ENCODE peak calls at places on chromosomes 2 and 18, in six cellular contexts. U is activated CD8-positive, alpha-beta T cell treated with anti-CD3 and anti-CD28 coated beads for 36 hours; A is Calu3; W is RWPE2; Z is cardiac muscle cell; G is choroid plexus epithelial cell. X is an unnamed sample.
A peak's percentile ranks its signal among the peaks of the same experiment; 100 is the strongest.

GRCh38 chr18:13982136-13982535 is 66.8 kb upstream of the MC2R start:
- DNase-seq in U (no peak), A (no peak), W (no peak), Z (no peak), G (no peak), X (no peak)

GRCh38 chr2:11023326-11024009 is 111.7 kb downstream of the KCNF1 start:
- DNase-seq in U (no peak), A (no peak), W (no peak), Z (no peak), G (no peak), X (no peak)

GRCh38 chr2:73899801-73900336 is 7.1 kb downstream of the ACTG2 start:
- DNase-seq in U (no peak), A (no peak), W (no peak), Z (no peak), G (no peak), X (no peak)

GRCh38 chr2:109531221-109531620 is 82.5 kb downstream of the SEPTIN10 start:
- DNase-seq in U (no peak), A (no peak), W (no peak), Z (peak; percentile 19), G (no peak), X (no peak)

GRCh38 chr2:232633413-232634318 is at the start of gene EFHD1:
- DNase-seq in U (peak; percentile 65), A (peak; percentile 59), W (no peak), Z (peak; percentile 64), G (peak; percentile 34), X (peak; percentile 98)

GRCh38 chr2:106120432-106120831 is 73.7 kb downstream of the UXS1 start:
- DNase-seq in U (no peak), A (no peak), W (no peak), Z (no peak), G (no peak), X (no peak)

GRCh38 chr18:80247403-80247916 is at the start of gene PARD6G:
- DNase-seq in U (peak; percentile 69), A (peak; percentile 59), W (peak; percentile 83), Z (peak; percentile 80), G (peak; percentile 74), X (no peak)

GRCh38 chr2:208552943-208553342 is 146.4 kb downstream of the PTH2R start:
- DNase-seq in U (no peak), A (no peak), W (no peak), Z (no peak), G (no peak), X (no peak)

GRCh38 chr2:64052468-64053241 is 33.4 kb upstream of the VPS54 start:
- DNase-seq in U (no peak), A (no peak), W (no peak), Z (peak; percentile 38), G (peak; percentile 15), X (no peak)

GRCh38 chr18:46877329-46877987 is 39.8 kb downstream of the PIAS2 start:
- DNase-seq in U (no peak), A (no peak), W (no peak), Z (no peak), G (no peak), X (no peak)

GRCh38 chr2:45264227-45265225 is 255.3 kb upstream of the SIX2 start:
- DNase-seq in U (peak; percentile 20), A (no peak), W (no peak), Z (no peak), G (peak; percentile 34), X (no peak)

GRCh38 chr18:69447886-69448285 is 47.2 kb downstream of the DOK6 start:
- DNase-seq in U (no peak), A (no peak), W (no peak), Z (no peak), G (no peak), X (no peak)

GRCh38 chr2:173221937-173222594 is 132.6 kb upstream of the CDCA7 start:
- DNase-seq in U (no peak), A (no peak), W (no peak), Z (no peak), G (peak; percentile 5), X (no peak)

GRCh38 chr2:176280156-176280555 is 10.9 kb downstream of the MTX2 start:
- DNase-seq in U (no peak), A (no peak), W (no peak), Z (no peak), G (no peak), X (no peak)

GRCh38 chr2:172516299-172516698 is 39.6 kb upstream of the PDK1 start:
- DNase-seq in U (no peak), A (no peak), W (no peak), Z (peak; percentile 58), G (peak; percentile 61), X (no peak)

GRCh38 chr2:178419123-178419522 is 31.9 kb downstream of the PRKRA start:
- DNase-seq in U (no peak), A (no peak), W (no peak), Z (peak; percentile 46), G (peak; percentile 75), X (no peak)

GRCh38 chr2:96927420-96928171 is 57.7 kb upstream of the SEMA4C start:
- DNase-seq in U (no peak), A (no peak), W (peak; percentile 88), Z (peak; percentile 17), G (no peak), X (no peak)

GRCh38 chr18:35236964-35237363 is 3.9 kb upstream of the ZNF397 start:
- DNase-seq in U (no peak), A (no peak), W (no peak), Z (no peak), G (no peak), X (no peak)

GRCh38 chr2:65431417-65432226 is 777 bp downstream of the SPRED2 start:
- DNase-seq in U (peak; percentile 66), A (peak; percentile 33), W (peak; percentile 66), Z (peak; percentile 53), G (peak; percentile 59), X (peak; percentile 89)

GRCh38 chr2:46431481-46432235 is 47.7 kb upstream of the TMEM247 start:
- DNase-seq in U (no peak), A (no peak), W (no peak), Z (peak; percentile 45), G (peak; percentile 61), X (no peak)

GRCh38 chr2:68565858-68566257 is 77.5 kb upstream of the PROKR1 start:
- DNase-seq in U (no peak), A (no peak), W (no peak), Z (peak; percentile 13), G (peak; percentile 63), X (no peak)

GRCh38 chr2:240956161-240956934 is 42.1 kb upstream of the SNED1 start:
- DNase-seq in U (no peak), A (no peak), W (no peak), Z (no peak), G (peak; percentile 23), X (no peak)

GRCh38 chr18:9869713-9870430 is 15.9 kb upstream of the TXNDC2 start:
- DNase-seq in U (no peak), A (no peak), W (no peak), Z (peak; percentile 85), G (peak; percentile 81), X (no peak)

GRCh38 chr2:160338891-160339290 is 138.8 kb upstream of the ITGB6 start:
- DNase-seq in U (no peak), A (no peak), W (no peak), Z (peak; percentile 72), G (peak; percentile 62), X (no peak)

GRCh38 chr2:204051476-204051875 is 114.9 kb downstream of the ICOS start:
- DNase-seq in U (no peak), A (no peak), W (no peak), Z (no peak), G (peak; percentile 6), X (no peak)

GRCh38 chr2:143616452-143616851 is 487.2 kb downstream of the ARHGAP15 start:
- DNase-seq in U (no peak), A (no peak), W (no peak), Z (no peak), G (no peak), X (no peak)

GRCh38 chr2:128145651-128146050 is 54.7 kb downstream of the UGGT1 start:
- DNase-seq in U (no peak), A (no peak), W (no peak), Z (peak; percentile 48), G (peak; percentile 74), X (no peak)

GRCh38 chr2:240596491-240596931 is 10.0 kb downstream of the CAPN10 start:
- DNase-seq in U (no peak), A (no peak), W (peak; percentile 64), Z (no peak), G (no peak), X (peak; percentile 86)

GRCh38 chr18:75070625-75071483 is 138.1 kb downstream of the PTGR3 start:
- DNase-seq in U (peak; percentile 82), A (peak; percentile 7), W (no peak), Z (peak; percentile 51), G (peak; percentile 79), X (no peak)

GRCh38 chr2:45946023-45946422 is 294.5 kb downstream of the PRKCE start:
- DNase-seq in U (no peak), A (peak; percentile 87), W (peak; percentile 68), Z (peak; percentile 94), G (peak; percentile 68), X (no peak)

GRCh38 chr18:3447035-3447894 is 2.7 kb upstream of the TGIF1 start:
- DNase-seq in U (no peak), A (peak; percentile 43), W (no peak), Z (peak; percentile 88), G (peak; percentile 85), X (no peak)

GRCh38 chr2:191857406-191857805 is 10.5 kb upstream of the CAVIN2 start:
- DNase-seq in U (no peak), A (no peak), W (no peak), Z (no peak), G (peak; percentile 50), X (no peak)

GRCh38 chr2:3774336-3774735 is 71.0 kb downstream of the DCDC2C start:
- DNase-seq in U (no peak), A (no peak), W (no peak), Z (no peak), G (no peak), X (no peak)

DNA sequence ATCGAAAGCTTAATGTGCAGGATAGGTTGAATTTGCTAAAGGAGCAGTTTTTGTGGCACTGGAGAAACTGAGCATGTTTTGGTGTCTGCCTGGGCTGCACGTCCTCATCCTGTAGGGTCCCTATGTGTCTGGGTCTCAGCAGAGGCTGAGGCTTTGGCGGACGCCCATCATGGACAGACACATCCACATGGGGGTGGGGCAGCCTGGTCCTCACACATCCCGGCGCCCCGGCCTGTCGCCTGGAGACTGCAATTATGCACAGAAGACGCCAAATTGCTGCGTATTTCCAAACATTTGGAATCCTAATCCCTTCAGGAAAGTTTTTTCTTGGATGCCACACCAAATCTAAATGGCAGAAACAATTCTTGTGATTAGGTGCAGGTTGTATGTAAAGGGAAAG is 128.2 kb upstream of the TWIST2 start:
- DNase-seq in U (no peak), A (no peak), W (no peak), Z (no peak), G (no peak), X (no peak)
- TF ChIP-seq CTCF in U (no peak), A (no peak), W (no peak), Z (no peak), G (no peak), X (no peak)

GRCh38 chr18:54775686-54776085 is 52.6 kb upstream of the RAB27B start:
- DNase-seq in U (no peak), A (peak; percentile 73), W (no peak), Z (peak; percentile 77), G (peak; percentile 88), X (no peak)
- TF ChIP-seq CTCF in U (no peak), A (peak; percentile 70), W (peak; percentile 53), Z (peak; percentile 54), G (peak; percentile 71), X (peak; percentile 66)

GRCh38 chr2:112465373-112465772 is 16.6 kb upstream of the TTL start:
- DNase-seq in U (no peak), A (no peak), W (no peak), Z (peak; percentile 46), G (peak; percentile 53), X (no peak)
- TF ChIP-seq CTCF in U (no peak), A (no peak), W (no peak), Z (peak; percentile 38), G (peak; percentile 53), X (peak; percentile 48)

GRCh38 chr2:898319-898718 is 52.3 kb upstream of the SNTG2 start:
- DNase-seq in U (no peak), A (no peak), W (no peak), Z (no peak), G (peak; percentile 37), X (no peak)
- TF ChIP-seq CTCF in U (no peak), A (no peak), W (peak; percentile 13), Z (no peak), G (peak; percentile 61), X (peak; percentile 67)